ENCODE peak calls at places on chromosomes 4 and X, in five cellular contexts. One of them, this sample, is unnamed.

GRCh38 chr4:176191974-176192373 is 3.4 kb downstream of the SPATA4 start:
- DNase-seq in cardiac fibroblast: no peak
- DNase-seq in fibroblast of the aortic adventitia: peak; percentile 32
- DNase-seq in tibial nerve: no peak
- DNase-seq in astrocyte of the spinal cord: peak; percentile 14
- DNase-seq in this sample: no peak

GRCh38 chr4:23814606-23815005 is 75.2 kb downstream of the PPARGC1A start:
- DNase-seq in cardiac fibroblast: no peak
- DNase-seq in fibroblast of the aortic adventitia: no peak
- DNase-seq in tibial nerve: no peak
- DNase-seq in astrocyte of the spinal cord: no peak
- DNase-seq in this sample: no peak

GRCh38 chrX:123859409-123859827 is 435 bp upstream of the XIAP start:
- DNase-seq in cardiac fibroblast: no peak
- DNase-seq in fibroblast of the aortic adventitia: no peak
- DNase-seq in tibial nerve: peak; percentile 71
- DNase-seq in astrocyte of the spinal cord: no peak
- DNase-seq in this sample: peak; percentile 66

GRCh38 chr4:175298119-175298518 is 380.0 kb downstream of the ADAM29 start:
- DNase-seq in cardiac fibroblast: no peak
- DNase-seq in fibroblast of the aortic adventitia: no peak
- DNase-seq in tibial nerve: no peak
- DNase-seq in astrocyte of the spinal cord: peak; percentile 53
- DNase-seq in this sample: no peak

GRCh38 chrX:109886122-109886761 is 116.7 kb upstream of the TMEM164 start:
- DNase-seq in cardiac fibroblast: peak; percentile 66
- DNase-seq in fibroblast of the aortic adventitia: peak; percentile 71
- DNase-seq in tibial nerve: peak; percentile 16
- DNase-seq in astrocyte of the spinal cord: peak; percentile 37
- DNase-seq in this sample: peak; percentile 61

GRCh38 chr4:21304061-21304541 is 603.8 kb downstream of the PACRGL start:
- DNase-seq in cardiac fibroblast: no peak
- DNase-seq in fibroblast of the aortic adventitia: no peak
- DNase-seq in tibial nerve: no peak
- DNase-seq in astrocyte of the spinal cord: no peak
- DNase-seq in this sample: no peak

GRCh38 chr4:650951-651883 is 22.9 kb downstream of the ATP5ME start:
- DNase-seq in cardiac fibroblast: no peak
- DNase-seq in fibroblast of the aortic adventitia: no peak
- DNase-seq in tibial nerve: no peak
- DNase-seq in astrocyte of the spinal cord: no peak
- DNase-seq in this sample: peak; percentile 9

GRCh38 chr4:156192033-156192432 is 238.4 kb upstream of the CTSO start:
- DNase-seq in cardiac fibroblast: no peak
- DNase-seq in fibroblast of the aortic adventitia: no peak
- DNase-seq in tibial nerve: no peak
- DNase-seq in astrocyte of the spinal cord: no peak
- DNase-seq in this sample: no peak

GRCh38 chrX:14533867-14534266 is 4.5 kb downstream of the GLRA2 start:
- DNase-seq in cardiac fibroblast: no peak
- DNase-seq in fibroblast of the aortic adventitia: no peak
- DNase-seq in tibial nerve: no peak
- DNase-seq in astrocyte of the spinal cord: no peak
- DNase-seq in this sample: no peak

GRCh38 chrX:14529288-14529989 is at the start of gene GLRA2:
- DNase-seq in cardiac fibroblast: peak; percentile 1
- DNase-seq in fibroblast of the aortic adventitia: peak; percentile 2
- DNase-seq in tibial nerve: no peak
- DNase-seq in astrocyte of the spinal cord: peak; percentile 25
- DNase-seq in this sample: peak; percentile 38

GRCh38 chrX:14528629-14529287 is 578 bp upstream of the GLRA2 start:
- DNase-seq in cardiac fibroblast: peak; percentile 21
- DNase-seq in fibroblast of the aortic adventitia: peak; percentile 19
- DNase-seq in tibial nerve: peak; percentile 61
- DNase-seq in astrocyte of the spinal cord: peak; percentile 62
- DNase-seq in this sample: peak; percentile 58
- TF ChIP-seq CTCF in cardiac fibroblast: peak; percentile 49
- TF ChIP-seq CTCF in fibroblast of the aortic adventitia: peak; percentile 22
- TF ChIP-seq CTCF in tibial nerve: peak; percentile 14
- TF ChIP-seq CTCF in astrocyte of the spinal cord: peak; percentile 41
- TF ChIP-seq CTCF in this sample: peak; percentile 54

GRCh38 chr4:138088449-138089208 is 153.5 kb downstream of the SLC7A11 start:
- DNase-seq in cardiac fibroblast: no peak
- DNase-seq in fibroblast of the aortic adventitia: no peak
- DNase-seq in tibial nerve: no peak
- DNase-seq in astrocyte of the spinal cord: no peak
- DNase-seq in this sample: no peak
- H3K4me3 ChIP-seq in cardiac fibroblast: no peak overlapping the region
- H3K4me3 ChIP-seq in fibroblast of the aortic adventitia: no peak overlapping the region
- H3K4me3 ChIP-seq in tibial nerve: no peak overlapping the region
- H3K4me3 ChIP-seq in astrocyte of the spinal cord: no peak overlapping the region
- H3K4me3 ChIP-seq in this sample: no peak overlapping the region

GRCh38 chrX:16743604-16744325 is 24.4 kb downstream of the SYAP1 start:
- DNase-seq in cardiac fibroblast: peak; percentile 47
- DNase-seq in fibroblast of the aortic adventitia: peak; percentile 72
- DNase-seq in tibial nerve: no peak
- DNase-seq in astrocyte of the spinal cord: peak; percentile 89
- DNase-seq in this sample: peak; percentile 78
- TF ChIP-seq CTCF in cardiac fibroblast: peak; percentile 24
- TF ChIP-seq CTCF in fibroblast of the aortic adventitia: peak; percentile 46
- TF ChIP-seq CTCF in tibial nerve: no peak
- TF ChIP-seq CTCF in astrocyte of the spinal cord: peak; percentile 59
- TF ChIP-seq CTCF in this sample: peak; percentile 10

DNA sequence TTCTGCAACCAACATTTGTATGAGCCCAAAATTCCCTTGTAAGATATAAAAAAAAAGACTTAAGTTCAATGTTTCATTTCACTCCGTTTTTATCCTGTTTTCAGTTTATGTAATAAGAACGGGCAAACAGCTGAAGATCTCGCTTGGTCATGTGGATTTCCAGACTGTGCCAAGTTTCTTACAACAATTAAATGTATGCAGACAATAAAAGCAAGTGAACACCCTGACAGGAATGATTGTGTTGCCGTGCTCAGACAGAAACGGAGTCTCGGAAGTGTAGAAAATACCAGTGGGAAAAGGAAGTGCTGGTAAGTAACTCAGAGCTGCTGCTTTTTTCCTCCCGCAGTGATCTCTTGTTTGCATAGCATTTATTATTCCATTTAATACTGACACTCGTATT is 2.8 kb downstream of the ANKRD37 start:
- DNase-seq in cardiac fibroblast: no peak
- DNase-seq in fibroblast of the aortic adventitia: no peak
- DNase-seq in tibial nerve: no peak
- DNase-seq in astrocyte of the spinal cord: no peak
- DNase-seq in this sample: peak; percentile 22
- H3K4me3 ChIP-seq in cardiac fibroblast: no peak overlapping the region
- H3K4me3 ChIP-seq in fibroblast of the aortic adventitia: no peak overlapping the region
- H3K4me3 ChIP-seq in tibial nerve: no peak overlapping the region
- H3K4me3 ChIP-seq in astrocyte of the spinal cord: no peak overlapping the region
- H3K4me3 ChIP-seq in this sample: no peak overlapping the region

DNA sequence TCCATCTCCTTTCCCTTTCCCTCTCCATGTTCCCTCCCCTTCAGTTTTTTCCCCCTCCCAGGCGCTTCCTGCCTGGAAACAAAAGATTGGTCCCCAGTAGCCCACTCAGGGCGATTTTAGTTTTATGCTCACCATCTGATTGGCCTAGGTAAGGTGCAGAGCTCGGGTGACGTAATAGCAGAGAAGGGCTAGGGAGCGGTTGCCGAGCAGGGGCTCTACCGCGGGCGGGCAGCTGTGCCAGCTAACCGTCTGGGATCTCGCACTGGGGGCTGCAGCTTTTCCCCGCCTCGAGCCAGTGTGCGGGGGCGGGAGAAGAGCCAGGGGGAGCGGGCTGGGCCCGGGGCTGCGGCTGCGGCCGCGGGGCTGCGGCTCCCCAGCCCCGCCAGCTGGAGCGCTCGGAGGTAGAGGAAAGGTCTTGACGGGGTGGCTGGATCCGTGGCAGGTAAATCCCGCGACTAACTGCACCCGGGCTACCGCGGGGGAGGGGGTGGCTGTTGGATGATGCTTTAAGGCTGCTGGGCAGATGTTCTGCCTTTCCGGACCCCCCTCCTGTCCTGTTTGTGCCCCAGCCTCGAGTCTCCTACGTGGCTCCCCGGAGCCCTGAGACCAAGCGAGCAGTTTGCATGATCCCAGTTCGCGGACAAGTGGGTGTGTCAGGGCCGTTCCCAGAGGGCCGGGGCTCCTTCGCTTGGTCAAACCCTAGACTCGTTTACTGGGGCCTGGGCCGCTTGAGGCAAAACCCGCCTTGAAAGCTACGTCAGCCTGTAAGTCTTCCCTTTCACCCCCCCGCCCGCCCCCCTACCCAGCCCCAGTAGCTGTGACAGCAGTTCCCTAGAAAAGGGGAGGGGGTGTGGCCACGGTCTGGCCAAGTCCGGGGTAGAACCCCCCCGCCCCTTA is at the start of gene PAK3:
- DNase-seq in cardiac fibroblast: peak; percentile 57
- DNase-seq in fibroblast of the aortic adventitia: peak; percentile 64
- DNase-seq in tibial nerve: peak; percentile 25
- DNase-seq in astrocyte of the spinal cord: peak; percentile 85
- DNase-seq in this sample: peak; percentile 58
- TF ChIP-seq CTCF in cardiac fibroblast: no peak
- TF ChIP-seq CTCF in fibroblast of the aortic adventitia: no peak
- TF ChIP-seq CTCF in tibial nerve: no peak
- TF ChIP-seq CTCF in astrocyte of the spinal cord: no peak
- TF ChIP-seq CTCF in this sample: no peak

GRCh38 chrX:387729-388128 is 1.0 kb upstream of the PPP2R3B start:
- DNase-seq in cardiac fibroblast: no peak
- DNase-seq in fibroblast of the aortic adventitia: no peak
- DNase-seq in tibial nerve: no peak
- DNase-seq in astrocyte of the spinal cord: no peak
- DNase-seq in this sample: no peak
- H3K4me3 ChIP-seq in cardiac fibroblast: peak overlapping the region; percentile 92
- H3K4me3 ChIP-seq in fibroblast of the aortic adventitia: peak overlapping the region; percentile 72
- H3K4me3 ChIP-seq in tibial nerve: peak overlapping the region; percentile 17
- H3K4me3 ChIP-seq in astrocyte of the spinal cord: peak overlapping the region; percentile 81
- H3K4me3 ChIP-seq in this sample: peak overlapping the region; percentile 78